ENCODE peak calls at places on chromosomes 1 and 21, in five cellular contexts. A is adrenal gland, B is kidney, P is right lobe of liver, X is neural progenitor cell. R is an unnamed sample.

GRCh38 chr1:116133696-116134095 is 22.5 kb downstream of the MAB21L3 start:
- DNase-seq in B (no peak), A (no peak), P (no peak), X (no peak), R (no peak)

GRCh38 chr1:220222939-220223338 is 49.3 kb downstream of the RAB3GAP2 start:
- DNase-seq in P (no peak), A (no peak), B (no peak), X (no peak), R (no peak)

GRCh38 chr1:220908757-220909156 is 29.5 kb downstream of the HLX start:
- DNase-seq in P (no peak), B (no peak), A (no peak), X (no peak), R (no peak)

GRCh38 chr1:30616759-30617158 is 106.6 kb downstream of the MATN1 start:
- DNase-seq in X (no peak), P (peak; percentile 15), B (no peak), A (no peak), R (no peak)

GRCh38 chr1:11335417-11336070 is 62.5 kb downstream of the UBIAD1 start:
- DNase-seq in P (no peak), A (no peak), B (no peak), X (no peak), R (no peak)

GRCh38 chr1:47777322-47777721 is 219.9 kb downstream of the TRABD2B start:
- DNase-seq in P (no peak), X (no peak), B (no peak), A (no peak), R (no peak)

GRCh38 chr1:234656981-234657651 is 47.1 kb upstream of the IRF2BP2 start:
- DNase-seq in B (no peak), P (no peak), A (no peak), X (no peak), R (no peak)

GRCh38 chr1:243715285-243715684 is 134.8 kb downstream of the AKT3 start:
- DNase-seq in X (no peak), B (no peak), A (no peak), P (no peak), R (no peak)

GRCh38 chr1:21927531-21928237 is 9.4 kb downstream of the HSPG2 start:
- DNase-seq in P (no peak), X (no peak), B (peak; percentile 80), A (no peak), R (no peak)

GRCh38 chr21:38120984-38121855 is 135.6 kb upstream of the KCNJ15 start:
- DNase-seq in A (no peak), B (no peak), P (no peak), X (no peak), R (no peak)

GRCh38 chr21:41711416-41712023 is 55.3 kb downstream of the RIPK4 start:
- DNase-seq in A (no peak), P (no peak), B (peak; percentile 49), X (no peak), R (no peak)

GRCh38 chr1:59494145-59494824 is 197.4 kb downstream of the FGGY start:
- DNase-seq in B (no peak), X (no peak), P (no peak), A (no peak), R (no peak)

GRCh38 chr1:44227211-44227610 is 13.9 kb downstream of the DMAP1 start:
- DNase-seq in A (no peak), X (no peak), P (peak; percentile 54), B (no peak), R (no peak)

GRCh38 chr1:17170571-17170970 is 34.4 kb upstream of the PADI1 start:
- DNase-seq in P (no peak), X (no peak), A (no peak), B (no peak), R (no peak)

GRCh38 chr1:25360596-25361581 is 22.8 kb downstream of the TMEM50A start:
- DNase-seq in P (no peak), X (no peak), B (peak; percentile 72), A (peak; percentile 83), R (no peak)
- H3K4me1 ChIP-seq in P (peaks cover 12% of the 10 kb centered on the region), X (no peaks in the 10 kb centered on the region), B (peaks cover 2% of the 10 kb centered on the region), A (peaks cover 11% of the 10 kb centered on the region), R (peaks cover 4% of the 10 kb centered on the region)

DNA sequence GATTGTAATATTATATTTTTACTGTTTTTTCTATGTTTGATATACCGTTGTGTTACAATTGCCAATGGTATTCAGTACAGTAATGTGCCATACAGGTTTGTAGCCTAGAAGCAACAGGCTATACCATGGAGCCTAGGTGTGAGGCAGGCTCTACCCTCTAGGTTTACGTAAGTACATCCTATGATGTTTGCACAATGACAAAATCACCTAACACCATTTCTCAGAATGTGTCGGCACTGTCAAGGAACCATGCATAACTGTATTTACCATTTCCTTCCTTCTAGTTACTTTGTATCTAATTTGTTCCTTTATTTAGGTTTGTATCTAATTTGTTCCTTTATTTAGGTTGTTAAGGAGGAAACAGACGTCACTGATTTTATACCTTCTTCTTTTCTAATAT is 9.9 kb downstream of the NPHP4 start:
- DNase-seq in B (no peak), P (no peak), A (no peak), X (no peak), R (no peak)
- H3K4me1 ChIP-seq in B (peaks cover 2% of the 10 kb centered on the region), P (no peaks in the 10 kb centered on the region), A (no peaks in the 10 kb centered on the region), X (peaks cover 9% of the 10 kb centered on the region), R (peaks cover 3% of the 10 kb centered on the region)

GRCh38 chr1:203500279-203500678 is 6.3 kb downstream of the OPTC start:
- DNase-seq in A (no peak), X (no peak), B (no peak), P (no peak), R (no peak)

GRCh38 chr1:203499643-203500278 is 5.8 kb downstream of the OPTC start:
- DNase-seq in X (no peak), A (no peak), B (no peak), P (no peak), R (no peak)

GRCh38 chr1:203495845-203496244 is 1.9 kb downstream of the OPTC start:
- DNase-seq in X (no peak), P (no peak), A (no peak), B (no peak), R (no peak)

GRCh38 chr1:203493901-203494300 is at the start of gene OPTC:
- DNase-seq in X (peak; percentile 20), A (no peak), P (no peak), B (no peak), R (no peak)

DNA sequence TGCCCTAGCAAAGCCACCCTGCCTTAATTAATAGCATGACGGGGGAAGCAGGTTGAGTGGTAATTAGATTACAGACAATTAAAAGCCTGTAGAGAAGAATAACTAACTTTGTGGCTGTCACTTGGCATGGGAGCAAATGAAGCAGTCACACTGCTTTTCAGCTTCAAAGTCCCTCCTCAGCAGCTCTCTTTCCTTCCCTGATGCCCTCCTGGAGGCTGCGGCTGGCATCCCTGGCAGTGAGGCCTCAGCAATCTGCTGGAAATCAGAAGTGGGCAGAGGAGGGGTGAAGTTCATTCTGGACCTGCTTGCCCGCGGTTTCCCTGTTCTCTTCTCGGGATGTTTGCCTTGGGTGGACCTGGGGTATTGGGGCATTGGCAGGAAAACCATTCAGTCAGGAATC is 3.4 kb downstream of the OPTC start:
- DNase-seq in B (no peak), A (no peak), X (no peak), P (no peak), R (no peak)
- H3K4me1 ChIP-seq in B (no peaks in the 10 kb centered on the region), A (no peaks in the 10 kb centered on the region), X (peaks cover 8% of the 10 kb centered on the region), P (no peaks in the 10 kb centered on the region), R (no peaks in the 10 kb centered on the region)

GRCh38 chr1:61605607-61606321 is 119.2 kb downstream of the TM2D1 start:
- DNase-seq in A (no peak), B (no peak), P (no peak), X (no peak), R (no peak)
- H3K4me1 ChIP-seq in A (peaks cover 14% of the 10 kb centered on the region), B (no peaks in the 10 kb centered on the region), P (no peaks in the 10 kb centered on the region), X (no peaks in the 10 kb centered on the region), R (peaks cover 1% of the 10 kb centered on the region)

GRCh38 chr1:203146042-203146369 is 18.5 kb downstream of the ADORA1 start:
- DNase-seq in X (no peak), B (peak; percentile 36), A (no peak), P (no peak), R (no peak)
- H3K4me1 ChIP-seq in X (peaks cover 22% of the 10 kb centered on the region), B (peaks cover 2% of the 10 kb centered on the region), A (no peaks in the 10 kb centered on the region), P (no peaks in the 10 kb centered on the region), R (no peaks in the 10 kb centered on the region)

GRCh38 chr1:156805766-156806511 is 10.7 kb downstream of the SH2D2A start:
- DNase-seq in A (no peak), P (no peak), B (no peak), X (no peak), R (no peak)
- H3K4me1 ChIP-seq in A (peaks cover 40% of the 10 kb centered on the region), P (no peaks in the 10 kb centered on the region), B (peaks cover 5% of the 10 kb centered on the region), X (peaks cover 21% of the 10 kb centered on the region), R (peaks cover 3% of the 10 kb centered on the region)

GRCh38 chr1:20472121-20472520 is 13.9 kb downstream of the CAMK2N1 start:
- DNase-seq in A (no peak), B (no peak), P (no peak), X (no peak), R (no peak)
- H3K4me1 ChIP-seq in A (peaks cover 27% of the 10 kb centered on the region), B (peaks cover 19% of the 10 kb centered on the region), P (peaks cover 19% of the 10 kb centered on the region), X (peaks cover 9% of the 10 kb centered on the region), R (no peaks in the 10 kb centered on the region)

GRCh38 chr1:19430121-19431068 is 54.9 kb downstream of the CAPZB start:
- DNase-seq in X (no peak), A (no peak), P (no peak), B (no peak), R (peak; percentile 61)

GRCh38 chr1:19432943-19433609 is 52.3 kb downstream of the CAPZB start:
- DNase-seq in P (no peak), X (no peak), A (no peak), B (no peak), R (no peak)

GRCh38 chr1:19427087-19427781 is 58.1 kb downstream of the CAPZB start:
- DNase-seq in A (no peak), X (no peak), P (no peak), B (peak; percentile 31), R (no peak)

GRCh38 chr1:19426294-19427086 is 58.8 kb downstream of the CAPZB start:
- DNase-seq in P (no peak), B (peak; percentile 86), A (peak; percentile 56), X (no peak), R (no peak)

DNA sequence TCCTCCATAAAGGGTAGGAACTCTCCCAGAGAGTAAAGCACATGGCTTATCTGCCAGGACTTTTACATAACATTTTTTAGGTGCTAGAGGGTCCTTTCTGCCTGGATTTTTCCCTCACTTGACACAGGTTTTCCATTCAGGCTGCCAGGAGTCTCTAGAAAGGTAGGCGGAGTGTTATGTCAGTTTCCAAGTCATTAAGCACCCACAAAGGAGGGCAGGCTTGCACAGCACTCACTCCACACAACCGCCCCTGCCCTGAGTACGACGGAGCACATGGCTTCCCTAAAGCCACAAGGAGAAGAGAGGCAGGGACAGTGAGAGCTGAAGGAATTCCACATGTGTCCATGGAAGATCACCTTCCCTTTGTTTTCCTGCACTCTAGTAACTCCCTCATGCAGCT is 55.7 kb downstream of the CAPZB start:
- DNase-seq in A (no peak), P (no peak), B (no peak), X (peak; percentile 74), R (no peak)
- H3K4me1 ChIP-seq in A (peaks cover 80% of the 10 kb centered on the region), P (peaks cover 35% of the 10 kb centered on the region), B (peaks cover 31% of the 10 kb centered on the region), X (peaks cover 30% of the 10 kb centered on the region), R (peaks cover 37% of the 10 kb centered on the region)

R was measured in lung.